ENCODE peak calls at places on chromosomes 1 and 21, in seven cellular contexts. J is A549, D is HCT116, Q is endothelial cell of umbilical vein, C is HepG2, K is K562, H is GM12878. B is an unnamed sample.

GRCh38 chr1:203289281-203289981 is 15.9 kb upstream of the BTG2 start:
- DNase-seq in J (no peak), D (no peak), Q (no peak), C (no peak), K (peak; percentile 71), H (peak; percentile 99), B (peak; percentile 93)

GRCh38 chr1:229170778-229171505 is 100.0 kb upstream of the RAB4A start:
- DNase-seq in J (no peak), D (no peak), Q (no peak), C (no peak), K (no peak), H (no peak), B (no peak)

GRCh38 chr1:111172463-111172862 is 28.0 kb downstream of the DENND2D start:
- DNase-seq in J (no peak), D (no peak), Q (no peak), C (no peak), K (peak; percentile 16), H (no peak), B (no peak)

GRCh38 chr1:8693092-8693491 is 124.3 kb downstream of the RERE start:
- DNase-seq in J (no peak), D (no peak), Q (no peak), C (no peak), K (no peak), H (no peak), B (no peak)

GRCh38 chr21:38562182-38562581 is 63.9 kb upstream of the ERG start:
- DNase-seq in J (no peak), D (no peak), Q (no peak), C (no peak), K (no peak), H (no peak), B (no peak)

GRCh38 chr1:209516771-209517471 is 66.6 kb upstream of the CAMK1G start:
- DNase-seq in J (no peak), D (no peak), Q (no peak), C (no peak), K (peak; percentile 68), H (no peak), B (peak; percentile 2)

GRCh38 chr1:33436557-33437296 is 5.8 kb upstream of the PHC2 start:
- DNase-seq in J (no peak), D (peak; percentile 63), Q (no peak), C (no peak), K (peak; percentile 32), H (no peak), B (no peak)

GRCh38 chr1:178086294-178087255 is 7.3 kb upstream of the RASAL2 start:
- DNase-seq in J (no peak), D (no peak), Q (no peak), C (no peak), K (no peak), H (no peak), B (peak; percentile 55)

GRCh38 chr1:246005067-246005466 is 502.0 kb downstream of the SMYD3 start:
- DNase-seq in J (no peak), D (no peak), Q (no peak), C (no peak), K (no peak), H (no peak), B (peak; percentile 30)

GRCh38 chr1:227947678-227948492 is at the start of gene WNT9A:
- DNase-seq in J (peak; percentile 33), D (no peak), Q (peak; percentile 42), C (no peak), K (peak; percentile 98), H (no peak), B (peak; percentile 45)

GRCh38 chr1:71106658-71107322 is 26.0 kb upstream of the ZRANB2 start:
- DNase-seq in J (no peak), D (no peak), Q (peak; percentile 2), C (no peak), K (no peak), H (no peak), B (no peak)

GRCh38 chr1:228478912-228479665 is 8.1 kb upstream of the RNF187 start:
- DNase-seq in J (no peak), D (no peak), Q (no peak), C (no peak), K (no peak), H (no peak), B (peak; percentile 68)

GRCh38 chr1:96633695-96634094 is 87.9 kb upstream of the PTBP2 start:
- DNase-seq in J (no peak), D (no peak), Q (no peak), C (no peak), K (no peak), H (no peak), B (no peak)

GRCh38 chr1:184773762-184774320 is 19.2 kb upstream of the EDEM3 start:
- DNase-seq in J (no peak), D (no peak), Q (no peak), C (no peak), K (no peak), H (no peak), B (no peak)

GRCh38 chr1:6783956-6784559 is 1.2 kb upstream of the CAMTA1 start:
- DNase-seq in J (no peak), D (no peak), Q (peak; percentile 50), C (no peak), K (no peak), H (no peak), B (peak; percentile 57)

GRCh38 chr1:198672124-198672523 is 33.3 kb downstream of the PTPRC start:
- DNase-seq in J (peak; percentile 15), D (no peak), Q (no peak), C (no peak), K (no peak), H (no peak), B (no peak)

GRCh38 chr21:32413697-32414578 is 1.4 kb downstream of the EVA1C start:
- DNase-seq in J (no peak), D (no peak), Q (peak; percentile 68), C (no peak), K (no peak), H (no peak), B (no peak)

GRCh38 chr21:32411366-32412161 is 942 bp upstream of the EVA1C start:
- DNase-seq in J (peak; percentile 40), D (no peak), Q (peak; percentile 57), C (no peak), K (peak; percentile 61), H (no peak), B (no peak)

GRCh38 chr21:32410916-32411315 is 1.6 kb upstream of the EVA1C start:
- DNase-seq in J (no peak), D (no peak), Q (no peak), C (no peak), K (no peak), H (no peak), B (no peak)

GRCh38 chr21:32412998-32413504 is 545 bp downstream of the EVA1C start:
- DNase-seq in J (no peak), D (no peak), Q (peak; percentile 53), C (no peak), K (no peak), H (no peak), B (no peak)

DNA sequence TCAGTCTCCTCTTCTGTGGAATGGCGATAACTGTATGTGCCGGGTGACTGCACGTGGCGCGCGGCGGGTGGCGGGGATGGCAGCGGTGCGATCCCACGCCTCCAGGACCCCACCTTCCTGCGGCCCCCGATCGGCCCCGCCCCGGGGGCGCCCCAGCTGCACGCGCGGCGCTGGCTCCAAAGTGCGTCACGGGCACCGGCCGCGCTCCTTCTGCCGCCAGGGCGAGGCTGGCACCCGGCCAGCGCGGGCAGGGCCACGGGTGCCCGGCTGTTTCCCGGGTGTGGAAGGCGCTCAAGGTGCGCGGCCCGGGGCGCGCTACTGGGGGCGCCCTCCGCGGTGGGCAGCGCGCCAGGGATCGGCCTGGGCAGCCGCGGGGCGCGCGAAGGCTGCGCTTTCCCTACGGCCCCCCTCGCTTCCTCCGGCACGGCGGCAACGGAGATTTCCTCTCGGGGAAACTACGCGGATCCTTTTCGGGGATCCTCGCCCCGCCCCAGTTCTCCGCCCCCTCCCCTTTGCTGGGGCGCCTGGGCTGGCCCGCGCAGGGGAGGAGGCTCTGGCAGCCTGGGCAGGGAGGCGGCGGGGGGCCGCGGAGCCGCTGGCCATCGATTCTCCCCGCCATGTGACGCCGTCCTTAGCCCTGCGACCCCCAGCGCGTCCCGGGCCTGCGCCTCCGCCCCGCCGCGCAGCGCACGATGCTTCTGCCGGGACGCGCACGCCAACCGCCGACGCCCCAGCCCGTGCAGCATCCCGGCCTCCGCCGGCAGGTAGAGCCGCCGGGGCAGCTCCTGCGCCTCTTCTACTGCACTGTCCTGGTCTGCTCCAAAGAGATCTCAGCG is at the start of gene EVA1C:
- DNase-seq in J (peak; percentile 58), D (no peak), Q (peak; percentile 69), C (no peak), K (peak; percentile 39), H (no peak), B (no peak)
- TF ChIP-seq MAX in J (peak; percentile 70), D (no peak), Q (no peak), C (no peak), K (no peak), H (no peak), B (no peak)

GRCh38 chr1:231528175-231529029 is at the start of gene TSNAX:
- DNase-seq in J (peak; percentile 95), D (peak; percentile 88), Q (peak; percentile 97), C (peak; percentile 88), K (peak; percentile 98), H (peak; percentile 84), B (peak; percentile 95)
- TF ChIP-seq POLR2A in J (peak; percentile 91), D (peak; percentile 84), Q (peak; percentile 94), C (peak; percentile 85), K (peak; percentile 96), H (peak; percentile 93), B (peak; percentile 88)

DNA sequence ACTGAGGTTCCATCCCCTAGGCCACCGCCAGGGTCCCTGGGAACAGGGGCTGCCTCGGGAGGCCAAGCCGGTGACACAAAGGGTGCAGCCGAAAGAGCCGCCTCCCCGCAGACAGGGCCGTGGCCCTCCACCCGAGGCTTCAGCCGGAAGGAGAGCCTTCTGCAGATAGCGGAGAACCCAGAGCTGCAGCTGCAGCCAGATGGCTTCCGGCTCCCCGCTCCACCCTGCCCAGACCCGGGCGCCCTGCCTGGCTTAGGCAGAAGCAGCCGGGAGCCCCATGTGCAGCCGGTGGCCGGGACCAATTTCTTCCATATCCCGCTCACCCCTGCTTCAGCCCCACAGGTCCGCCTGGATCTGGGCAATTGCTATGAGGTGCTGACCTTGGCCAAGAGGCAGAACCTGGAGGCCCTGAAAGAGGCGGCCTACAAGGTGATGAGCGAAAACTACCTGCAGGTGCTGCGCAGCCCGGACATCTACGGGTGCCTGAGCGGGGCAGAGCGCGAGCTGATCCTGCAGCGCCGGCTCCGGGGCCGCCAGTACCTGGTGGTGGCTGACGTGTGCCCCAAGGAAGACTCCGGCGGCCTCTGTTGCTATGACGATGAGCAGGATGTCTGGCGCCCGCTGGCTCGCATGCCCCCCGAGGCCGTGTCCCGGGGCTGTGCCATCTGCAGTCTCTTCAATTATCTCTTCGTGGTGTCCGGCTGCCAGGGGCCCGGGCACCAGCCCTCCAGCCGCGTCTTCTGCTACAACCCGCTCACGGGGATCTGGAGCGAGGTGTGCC is 1.4 kb downstream of the KLHDC7A start:
- DNase-seq in J (no peak), D (no peak), Q (no peak), C (no peak), K (no peak), H (no peak), B (no peak)
- H3K4me3 ChIP-seq in J (no peak overlapping the region), D (no peak overlapping the region), Q (no peak overlapping the region), C (no peak overlapping the region), K (no peak overlapping the region), H (no peak overlapping the region), B (no peak overlapping the region)

DNA sequence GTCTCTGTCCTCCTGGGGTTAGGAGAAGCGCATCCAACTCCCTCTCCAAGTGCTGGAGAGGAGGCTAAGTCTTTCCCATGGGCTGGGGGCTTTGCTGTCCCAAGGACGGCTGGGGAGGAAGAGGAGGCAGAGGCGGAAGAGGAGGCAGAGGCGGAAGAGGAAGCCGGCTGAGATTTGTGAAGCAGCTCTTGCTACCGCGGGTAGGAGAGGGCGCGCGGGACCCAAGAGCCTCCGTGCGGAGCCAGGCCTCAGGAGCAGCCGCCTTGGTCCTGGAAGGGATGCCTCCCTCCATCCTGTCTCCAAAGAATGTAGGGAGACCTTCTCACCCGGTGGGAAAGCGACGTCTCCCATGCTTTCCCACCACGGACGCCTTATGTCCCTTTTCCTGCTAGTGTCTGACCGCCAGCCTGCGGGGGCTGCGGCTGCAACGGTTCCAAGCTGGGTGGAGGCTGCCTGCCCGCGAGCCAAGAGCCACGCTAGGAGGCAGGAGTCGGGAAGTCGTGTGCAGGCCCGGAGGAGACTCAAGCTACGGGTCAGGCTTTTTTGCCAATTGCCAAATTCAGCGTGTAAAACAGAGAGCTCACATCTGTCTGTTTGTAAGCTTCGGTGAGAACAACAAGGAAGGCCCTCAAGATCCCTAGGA is 320.3 kb downstream of the FAM72C start:
- DNase-seq in J (no peak), D (no peak), Q (no peak), C (no peak), K (no peak), H (no peak), B (no peak)
- TF ChIP-seq MAX in J (no peak), D (no peak), Q (no peak), C (no peak), K (no peak), H (no peak), B (no peak)